ENCODE peak calls at places on chromosomes 5 and 9, in ten cellular contexts. K is CD8-positive, alpha-beta memory T cell; M is endodermal cell; J is H9; G is GM12878; A is prostate gland; P is uterus; O is IMR-90; B is neural progenitor cell; Z is mammary epithelial cell. X is an unnamed sample. For H3K4me1, the result is how much of the 10 kb centered on the place peaks cover.

GRCh38 chr5:132064738-132065331 is 4.4 kb downstream of the IL3 start:
- DNase-seq in K (peak), M (peak), J (peak), G (peak), A (peak), P (peak), O (peak), B (peak), Z (peak), X (peak)

GRCh38 chr5:42993516-42994284 is 46.4 kb downstream of the ANXA2R start:
- DNase-seq in K (peak), M (no peak), J (peak), G (no peak), A (no peak), P (no peak), O (peak), B (peak), Z (no peak), X (peak)

GRCh38 chr5:128303593-128303992 is 220.0 kb downstream of the SLC12A2 start:
- DNase-seq in K (no peak), M (no peak), J (no peak), G (no peak), A (no peak), P (no peak), O (no peak), B (no peak), Z (peak), X (no peak)

GRCh38 chr5:138603521-138603920 is 28.3 kb upstream of the HSPA9 start:
- DNase-seq in K (no peak), M (no peak), J (no peak), G (peak), A (no peak), P (no peak), O (peak), B (peak), Z (peak), X (no peak)

GRCh38 chr5:594241-594860 is 17.8 kb upstream of the CEP72 start:
- DNase-seq in K (no peak), M (no peak), J (no peak), G (no peak), A (no peak), P (no peak), O (no peak), B (no peak), Z (no peak), X (no peak)

GRCh38 chr9:134769084-134769455 is 111.5 kb upstream of the FCN2 start:
- DNase-seq in K (no peak), M (no peak), J (no peak), G (no peak), A (no peak), P (no peak), O (no peak), B (no peak), Z (no peak), X (no peak)

GRCh38 chr9:69200071-69200470 is 26.0 kb downstream of the TJP2 start:
- DNase-seq in K (no peak), M (peak), J (no peak), G (no peak), A (no peak), P (peak), O (peak), B (no peak), Z (peak), X (no peak)

GRCh38 chr5:109161914-109162683 is 247.7 kb downstream of the PJA2 start:
- DNase-seq in K (no peak), M (no peak), J (no peak), G (peak), A (no peak), P (no peak), O (peak), B (no peak), Z (peak), X (no peak)

GRCh38 chr9:31736581-31737179 is 647.8 kb upstream of the ACO1 start:
- DNase-seq in K (no peak), M (no peak), J (no peak), G (no peak), A (no peak), P (no peak), O (no peak), B (no peak), Z (no peak), X (no peak)

GRCh38 chr9:80701061-80701460 is 988.3 kb downstream of the TLE1 start:
- DNase-seq in K (no peak), M (no peak), J (no peak), G (no peak), A (no peak), P (no peak), O (peak), B (no peak), Z (peak), X (no peak)

GRCh38 chr5:61322738-61323429 is 9.2 kb upstream of the ZSWIM6 start:
- DNase-seq in K (no peak), M (no peak), J (no peak), G (no peak), A (no peak), P (no peak), O (peak), B (no peak), Z (no peak), X (peak)

GRCh38 chr9:80874276-80874675 is 815.1 kb downstream of the TLE1 start:
- DNase-seq in K (no peak), M (no peak), J (no peak), G (no peak), A (no peak), P (no peak), O (peak), B (no peak), Z (peak), X (no peak)

GRCh38 chr5:51396797-51397196 is 13.5 kb downstream of the ISL1 start:
- DNase-seq in K (no peak), M (no peak), J (no peak), G (no peak), A (no peak), P (no peak), O (no peak), B (no peak), Z (no peak), X (no peak)

GRCh38 chr5:108669493-108669892 is 78.2 kb upstream of the FER start:
- DNase-seq in K (no peak), M (no peak), J (no peak), G (no peak), A (no peak), P (no peak), O (no peak), B (no peak), Z (no peak), X (no peak)

GRCh38 chr9:89427621-89428221 is 70.2 kb downstream of the SEMA4D start:
- DNase-seq in K (peak), M (no peak), J (no peak), G (no peak), A (no peak), P (no peak), O (peak), B (no peak), Z (no peak), X (no peak)

GRCh38 chr9:16029056-16029615 is 476.3 kb downstream of the CCDC171 start:
- DNase-seq in K (no peak), M (no peak), J (no peak), G (no peak), A (no peak), P (no peak), O (peak), B (no peak), Z (peak), X (no peak)

GRCh38 chr9:123525424-123525823 is 169.4 kb downstream of the CRB2 start:
- DNase-seq in K (no peak), M (no peak), J (no peak), G (no peak), A (no peak), P (no peak), O (no peak), B (no peak), Z (no peak), X (no peak)

GRCh38 chr5:43338856-43339255 is 25.6 kb upstream of the HMGCS1 start:
- DNase-seq in K (no peak), M (no peak), J (no peak), G (no peak), A (no peak), P (no peak), O (no peak), B (no peak), Z (no peak), X (no peak)

GRCh38 chr5:22372376-22372775 is 480.8 kb downstream of the CDH12 start:
- DNase-seq in K (no peak), M (peak), J (no peak), G (no peak), A (no peak), P (no peak), O (peak), B (no peak), Z (peak), X (no peak)

GRCh38 chr5:122704247-122705036 is 70.4 kb upstream of the SNX2 start:
- DNase-seq in K (no peak), M (no peak), J (no peak), G (no peak), A (peak), P (no peak), O (peak), B (peak), Z (peak), X (no peak)

GRCh38 chr9:35227283-35227682 is 65.5 kb downstream of the UNC13B start:
- DNase-seq in K (no peak), M (no peak), J (no peak), G (no peak), A (no peak), P (no peak), O (no peak), B (no peak), Z (no peak), X (no peak)

GRCh38 chr5:38250752-38251448 is 7.5 kb upstream of the EGFLAM start:
- DNase-seq in K (no peak), M (no peak), J (no peak), G (no peak), A (no peak), P (no peak), O (no peak), B (no peak), Z (no peak), X (no peak)

GRCh38 chr5:77180167-77181081 is 30.1 kb upstream of the PDE8B start:
- DNase-seq in K (no peak), M (peak), J (no peak), G (no peak), A (peak), P (no peak), O (no peak), B (peak), Z (no peak), X (peak)

GRCh38 chr5:68243681-68244080 is 28.1 kb downstream of the PIK3R1 start:
- DNase-seq in K (no peak), M (no peak), J (no peak), G (no peak), A (no peak), P (no peak), O (no peak), B (no peak), Z (no peak), X (no peak)
- H3K4me1 ChIP-seq in K (half or more), M (under half), J (under half), G (under half), A (under half), P (under half), O (under half), B (under half), Z (under half), X (under half)

DNA sequence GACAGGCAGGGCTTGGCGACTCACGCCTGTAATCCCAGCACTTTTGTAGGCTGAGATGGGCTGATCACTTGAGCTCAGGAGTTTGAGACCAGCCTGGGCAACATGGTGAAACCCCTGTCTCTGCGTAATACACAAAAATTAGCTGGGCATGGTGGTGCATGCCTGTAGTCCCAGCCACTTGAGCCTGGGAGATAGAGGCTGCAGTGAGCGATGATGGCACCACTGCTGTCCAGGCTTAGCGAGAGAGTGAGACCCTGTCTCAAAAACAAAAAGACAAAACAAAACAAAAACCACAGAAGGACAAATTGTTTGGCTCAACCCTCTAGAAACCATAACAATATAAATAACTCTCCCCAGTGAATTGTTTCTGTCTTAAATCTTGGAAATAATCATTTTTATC is 92.6 kb upstream of the ERBIN start:
- DNase-seq in K (no peak), M (no peak), J (no peak), G (no peak), A (no peak), P (no peak), O (no peak), B (no peak), Z (no peak), X (no peak)
- H3K27ac ChIP-seq in K (no peak), M (no peak), J (no peak), G (no peak), A (no peak), P (no peak), O (no peak), B (no peak), Z (no peak), X (no peak)

GRCh38 chr9:131404987-131405386 is 11.1 kb downstream of the PRRC2B start:
- DNase-seq in K (no peak), M (no peak), J (no peak), G (no peak), A (no peak), P (no peak), O (no peak), B (no peak), Z (no peak), X (no peak)
- H3K4me1 ChIP-seq in K (half or more), M (under half), J (under half), G (under half), A (under half), P (under half), O (under half), B (half or more), Z (half or more), X (under half)

GRCh38 chr5:14439087-14439841 is 142.3 kb upstream of the OTULINL start:
- DNase-seq in K (no peak), M (peak), J (no peak), G (no peak), A (no peak), P (no peak), O (no peak), B (no peak), Z (no peak), X (no peak)

GRCh38 chr5:14438195-14438606 is 143.4 kb upstream of the OTULINL start:
- DNase-seq in K (no peak), M (no peak), J (no peak), G (no peak), A (no peak), P (no peak), O (no peak), B (no peak), Z (no peak), X (no peak)

GRCh38 chr5:14443665-14444064 is 137.9 kb upstream of the OTULINL start:
- DNase-seq in K (no peak), M (no peak), J (no peak), G (no peak), A (peak), P (no peak), O (no peak), B (no peak), Z (no peak), X (peak)

GRCh38 chr5:14440223-14440597 is 141.4 kb upstream of the OTULINL start:
- DNase-seq in K (no peak), M (peak), J (no peak), G (no peak), A (no peak), P (no peak), O (no peak), B (peak), Z (no peak), X (no peak)

GRCh38 chr5:14440598-14441401 is 140.8 kb upstream of the OTULINL start:
- DNase-seq in K (no peak), M (peak), J (no peak), G (no peak), A (no peak), P (peak), O (peak), B (peak), Z (no peak), X (peak)
- H3K27ac ChIP-seq in K (no peak), M (peak), J (no peak), G (no peak), A (peak), P (peak), O (peak), B (peak), Z (no peak), X (no peak)

DNA sequence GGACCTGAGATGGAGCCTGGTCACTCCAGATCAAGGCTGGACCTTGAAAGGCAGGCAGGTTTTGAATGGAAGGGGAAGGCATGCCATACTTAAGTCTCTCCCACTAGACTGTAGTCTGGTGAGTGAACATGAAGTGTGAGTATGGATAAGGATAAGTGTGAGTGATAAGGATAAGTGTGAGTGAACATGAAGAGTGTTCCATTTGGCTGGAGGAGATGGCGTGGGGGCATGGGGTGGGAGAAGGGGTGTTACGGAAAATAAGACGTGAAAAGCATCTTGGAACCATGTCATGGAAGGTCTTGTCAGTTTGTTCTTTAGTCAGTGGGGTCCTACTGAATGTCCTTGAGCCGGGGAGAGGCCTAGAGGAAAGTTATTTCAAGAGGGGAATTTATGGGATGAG is 32.8 kb downstream of the HMGXB3 start:
- DNase-seq in K (no peak), M (no peak), J (no peak), G (no peak), A (no peak), P (no peak), O (no peak), B (no peak), Z (no peak), X (no peak)
- H3K4me1 ChIP-seq in K (under half), M (under half), J (under half), G (under half), A (under half), P (under half), O (under half), B (under half), Z (under half), X (under half)

GRCh38 chr5:121021688-121022087 is 557.6 kb downstream of the PRR16 start:
- DNase-seq in K (no peak), M (no peak), J (no peak), G (no peak), A (no peak), P (no peak), O (no peak), B (no peak), Z (no peak), X (no peak)

GRCh38 chr5:121018004-121018403 is 553.9 kb downstream of the PRR16 start:
- DNase-seq in K (no peak), M (no peak), J (no peak), G (no peak), A (no peak), P (no peak), O (no peak), B (no peak), Z (no peak), X (no peak)

GRCh38 chr5:121024416-121025311 is 560.6 kb downstream of the PRR16 start:
- DNase-seq in K (no peak), M (no peak), J (no peak), G (no peak), A (no peak), P (no peak), O (no peak), B (no peak), Z (no peak), X (no peak)

GRCh38 chr5:121019734-121020133 is 555.6 kb downstream of the PRR16 start:
- DNase-seq in K (no peak), M (no peak), J (no peak), G (no peak), A (no peak), P (no peak), O (no peak), B (no peak), Z (no peak), X (no peak)

GRCh38 chr5:121019112-121019511 is 555.0 kb downstream of the PRR16 start:
- DNase-seq in K (no peak), M (no peak), J (no peak), G (no peak), A (no peak), P (no peak), O (no peak), B (no peak), Z (no peak), X (no peak)
- H3K27ac ChIP-seq in K (no peak), M (no peak), J (no peak), G (no peak), A (no peak), P (no peak), O (no peak), B (no peak), Z (no peak), X (no peak)